ENCODE peak calls at places on chromosomes 7 and 10, in eight cellular contexts. M is GOT3; I is transverse colon; H is activated CD4-positive, alpha-beta memory T cell treated with anti-CD3 and anti-CD28 coated beads for 36 hours; Z is tibial artery; V is NCI-H2081; T is EL; F is A549. E is an unnamed sample.

GRCh38 chr10:51694369-51694768 is 5.0 kb downstream of the CSTF2T start:
- DNase-seq in F (no peak), T (no peak), V (no peak), H (no peak), M (no peak), Z (no peak), I (no peak), E (no peak)

GRCh38 chr10:97119058-97119832 is 66.5 kb downstream of the SLIT1 start:
- DNase-seq in M (no peak), T (no peak), I (no peak), Z (no peak), H (no peak), F (no peak), V (no peak), E (no peak)

GRCh38 chr10:70523044-70523443 is 44.5 kb downstream of the PALD1 start:
- DNase-seq in F (no peak), M (no peak), H (no peak), V (no peak), T (no peak), Z (no peak), I (no peak), E (no peak)

GRCh38 chr7:38675500-38676106 is 44.4 kb upstream of the AMPH start:
- DNase-seq in H (no peak), Z (no peak), F (no peak), V (peak), T (no peak), I (no peak), M (no peak), E (peak)

GRCh38 chr7:117152213-117153007 is 170.4 kb downstream of the WNT2 start:
- DNase-seq in F (no peak), Z (no peak), T (no peak), M (no peak), V (no peak), H (no peak), I (no peak), E (no peak)

GRCh38 chr7:123570390-123571182 is 13.0 kb upstream of the NDUFA5 start:
- DNase-seq in H (no peak), M (no peak), T (no peak), I (no peak), F (no peak), V (peak), Z (no peak), E (no peak)

GRCh38 chr7:152615052-152615741 is 60.7 kb downstream of the XRCC2 start:
- DNase-seq in F (no peak), M (no peak), I (no peak), Z (no peak), T (no peak), H (no peak), V (peak), E (peak)

GRCh38 chr7:150897502-150898474 is 45.5 kb downstream of the AOC1 start:
- DNase-seq in Z (no peak), I (peak), T (no peak), M (no peak), F (no peak), V (peak), H (peak), E (no peak)